ENCODE peak calls at places on chromosome 19, in eight cellular contexts. One of them, this sample, is unnamed.

GRCh38 chr19:46391296-46392251 is 21.8 kb downstream of the CCDC8 start:
- DNase-seq in A673: no peak
- DNase-seq in neural progenitor cell: no peak
- DNase-seq in prostate gland: no peak
- DNase-seq in GM06990: no peak
- DNase-seq in kidney epithelial cell: no peak
- DNase-seq in heart right ventricle: no peak
- DNase-seq in H7: no peak
- DNase-seq in this sample: no peak

GRCh38 chr19:6214881-6215541 is 64.8 kb downstream of the MLLT1 start:
- DNase-seq in prostate gland: no peak
- DNase-seq in H7: peak; percentile 53
- DNase-seq in heart right ventricle: no peak
- DNase-seq in kidney epithelial cell: no peak
- DNase-seq in A673: no peak
- DNase-seq in GM06990: no peak
- DNase-seq in neural progenitor cell: no peak
- DNase-seq in this sample: no peak

GRCh38 chr19:38294090-38294489 is 10.0 kb upstream of the C19orf33 start:
- DNase-seq in neural progenitor cell: no peak
- DNase-seq in A673: no peak
- DNase-seq in H7: no peak
- DNase-seq in kidney epithelial cell: no peak
- DNase-seq in prostate gland: no peak
- DNase-seq in GM06990: no peak
- DNase-seq in heart right ventricle: no peak
- DNase-seq in this sample: no peak

GRCh38 chr19:39951686-39952085 is 17.3 kb upstream of the FCGBP start:
- DNase-seq in heart right ventricle: no peak
- DNase-seq in GM06990: no peak
- DNase-seq in prostate gland: no peak
- DNase-seq in A673: no peak
- DNase-seq in H7: no peak
- DNase-seq in neural progenitor cell: no peak
- DNase-seq in kidney epithelial cell: no peak
- DNase-seq in this sample: no peak

GRCh38 chr19:49212302-49212701 is 54.7 kb downstream of the TRPM4 start:
- DNase-seq in prostate gland: no peak
- DNase-seq in GM06990: no peak
- DNase-seq in A673: peak; percentile 97
- DNase-seq in neural progenitor cell: no peak
- DNase-seq in heart right ventricle: no peak
- DNase-seq in kidney epithelial cell: no peak
- DNase-seq in H7: no peak
- DNase-seq in this sample: no peak

GRCh38 chr19:3700242-3701032 is at the start of gene PIP5K1C:
- DNase-seq in heart right ventricle: peak; percentile 89
- DNase-seq in prostate gland: peak; percentile 84
- DNase-seq in kidney epithelial cell: no peak
- DNase-seq in GM06990: peak; percentile 90
- DNase-seq in H7: peak; percentile 99
- DNase-seq in neural progenitor cell: peak; percentile 97
- DNase-seq in A673: peak; percentile 90
- DNase-seq in this sample: peak; percentile 91

GRCh38 chr19:51514866-51515481 is 13.4 kb upstream of the SIGLEC12 start:
- DNase-seq in GM06990: no peak
- DNase-seq in prostate gland: no peak
- DNase-seq in neural progenitor cell: peak; percentile 56
- DNase-seq in kidney epithelial cell: no peak
- DNase-seq in heart right ventricle: no peak
- DNase-seq in H7: peak; percentile 67
- DNase-seq in A673: peak; percentile 56
- DNase-seq in this sample: no peak

GRCh38 chr19:13051581-13052165 is 51.0 kb downstream of the LYL1 start:
- DNase-seq in neural progenitor cell: peak; percentile 99
- DNase-seq in A673: peak; percentile 75
- DNase-seq in H7: peak; percentile 96
- DNase-seq in prostate gland: peak; percentile 75
- DNase-seq in GM06990: no peak
- DNase-seq in heart right ventricle: no peak
- DNase-seq in kidney epithelial cell: no peak
- DNase-seq in this sample: peak; percentile 83

GRCh38 chr19:50042363-50043024 is 16.7 kb downstream of the ZNF473 start:
- DNase-seq in kidney epithelial cell: no peak
- DNase-seq in prostate gland: no peak
- DNase-seq in GM06990: no peak
- DNase-seq in H7: no peak
- DNase-seq in heart right ventricle: no peak
- DNase-seq in A673: no peak
- DNase-seq in neural progenitor cell: no peak
- DNase-seq in this sample: no peak

GRCh38 chr19:16463991-16464575 is 7.7 kb downstream of the EPS15L1 start:
- DNase-seq in heart right ventricle: no peak
- DNase-seq in A673: no peak
- DNase-seq in H7: peak; percentile 40
- DNase-seq in GM06990: no peak
- DNase-seq in kidney epithelial cell: no peak
- DNase-seq in prostate gland: no peak
- DNase-seq in neural progenitor cell: no peak
- DNase-seq in this sample: no peak

GRCh38 chr19:12733369-12733896 is 1.1 kb downstream of the TRIR start:
- DNase-seq in kidney epithelial cell: no peak
- DNase-seq in heart right ventricle: no peak
- DNase-seq in GM06990: no peak
- DNase-seq in H7: peak; percentile 76
- DNase-seq in neural progenitor cell: peak; percentile 52
- DNase-seq in A673: peak; percentile 73
- DNase-seq in prostate gland: no peak
- DNase-seq in this sample: no peak

GRCh38 chr19:19040417-19040816 is 7.0 kb downstream of the ARMC6 start:
- DNase-seq in kidney epithelial cell: no peak
- DNase-seq in neural progenitor cell: no peak
- DNase-seq in prostate gland: peak; percentile 75
- DNase-seq in H7: no peak
- DNase-seq in A673: no peak
- DNase-seq in GM06990: no peak
- DNase-seq in heart right ventricle: peak; percentile 29
- DNase-seq in this sample: peak; percentile 87

GRCh38 chr19:48741222-48741999 is 1.0 kb upstream of the RASIP1 start:
- DNase-seq in heart right ventricle: peak; percentile 61
- DNase-seq in kidney epithelial cell: no peak
- DNase-seq in GM06990: peak; percentile 37
- DNase-seq in neural progenitor cell: peak; percentile 71
- DNase-seq in A673: peak; percentile 43
- DNase-seq in H7: peak; percentile 97
- DNase-seq in prostate gland: no peak
- DNase-seq in this sample: no peak

GRCh38 chr19:574658-575526 is 2.5 kb downstream of the BSG start:
- DNase-seq in GM06990: peak; percentile 68
- DNase-seq in A673: no peak
- DNase-seq in heart right ventricle: peak; percentile 66
- DNase-seq in neural progenitor cell: peak; percentile 77
- DNase-seq in H7: no peak
- DNase-seq in prostate gland: no peak
- DNase-seq in kidney epithelial cell: no peak
- DNase-seq in this sample: no peak

GRCh38 chr19:37304190-37304883 is 66.6 kb upstream of the ZNF527 start:
- DNase-seq in neural progenitor cell: peak; percentile 64
- DNase-seq in H7: peak; percentile 22
- DNase-seq in A673: no peak
- DNase-seq in prostate gland: no peak
- DNase-seq in GM06990: no peak
- DNase-seq in kidney epithelial cell: no peak
- DNase-seq in heart right ventricle: peak; percentile 56
- DNase-seq in this sample: no peak

GRCh38 chr19:47697863-47698609 is 15.2 kb upstream of the EHD2 start:
- DNase-seq in prostate gland: peak; percentile 73
- DNase-seq in GM06990: peak; percentile 63
- DNase-seq in A673: peak; percentile 89
- DNase-seq in kidney epithelial cell: peak; percentile 23
- DNase-seq in H7: peak; percentile 96
- DNase-seq in heart right ventricle: peak; percentile 73
- DNase-seq in neural progenitor cell: peak; percentile 94
- DNase-seq in this sample: peak; percentile 77

GRCh38 chr19:33390908-33391630 is 17.6 kb downstream of the CEBPG start:
- DNase-seq in neural progenitor cell: no peak
- DNase-seq in A673: no peak
- DNase-seq in heart right ventricle: no peak
- DNase-seq in GM06990: no peak
- DNase-seq in prostate gland: no peak
- DNase-seq in H7: peak; percentile 66
- DNase-seq in kidney epithelial cell: no peak
- DNase-seq in this sample: no peak

GRCh38 chr19:8512115-8512967 is 1.6 kb downstream of the ZNF414 start:
- DNase-seq in heart right ventricle: no peak
- DNase-seq in prostate gland: no peak
- DNase-seq in neural progenitor cell: peak; percentile 33
- DNase-seq in kidney epithelial cell: no peak
- DNase-seq in H7: peak; percentile 94
- DNase-seq in A673: peak; percentile 49
- DNase-seq in GM06990: no peak
- DNase-seq in this sample: no peak

GRCh38 chr19:5131031-5131865 is 162.3 kb downstream of the KDM4B start:
- DNase-seq in GM06990: peak; percentile 84
- DNase-seq in kidney epithelial cell: no peak
- DNase-seq in H7: peak; percentile 92
- DNase-seq in heart right ventricle: no peak
- DNase-seq in neural progenitor cell: no peak
- DNase-seq in prostate gland: no peak
- DNase-seq in A673: no peak
- DNase-seq in this sample: no peak

GRCh38 chr19:55197531-55197930 is 11.8 kb downstream of the PTPRH start:
- DNase-seq in heart right ventricle: no peak
- DNase-seq in GM06990: no peak
- DNase-seq in A673: peak; percentile 59
- DNase-seq in H7: peak; percentile 53
- DNase-seq in prostate gland: no peak
- DNase-seq in kidney epithelial cell: no peak
- DNase-seq in neural progenitor cell: peak; percentile 39
- DNase-seq in this sample: no peak

GRCh38 chr19:18656337-18657086 is 19.7 kb downstream of the KLHL26 start:
- DNase-seq in A673: no peak
- DNase-seq in neural progenitor cell: no peak
- DNase-seq in kidney epithelial cell: no peak
- DNase-seq in prostate gland: no peak
- DNase-seq in heart right ventricle: no peak
- DNase-seq in GM06990: no peak
- DNase-seq in H7: peak; percentile 58
- DNase-seq in this sample: no peak

GRCh38 chr19:55384576-55385235 is 614 bp upstream of the TMEM238 start:
- DNase-seq in neural progenitor cell: no peak
- DNase-seq in prostate gland: no peak
- DNase-seq in A673: no peak
- DNase-seq in heart right ventricle: no peak
- DNase-seq in GM06990: peak; percentile 71
- DNase-seq in H7: peak; percentile 58
- DNase-seq in kidney epithelial cell: no peak
- DNase-seq in this sample: peak; percentile 46

DNA sequence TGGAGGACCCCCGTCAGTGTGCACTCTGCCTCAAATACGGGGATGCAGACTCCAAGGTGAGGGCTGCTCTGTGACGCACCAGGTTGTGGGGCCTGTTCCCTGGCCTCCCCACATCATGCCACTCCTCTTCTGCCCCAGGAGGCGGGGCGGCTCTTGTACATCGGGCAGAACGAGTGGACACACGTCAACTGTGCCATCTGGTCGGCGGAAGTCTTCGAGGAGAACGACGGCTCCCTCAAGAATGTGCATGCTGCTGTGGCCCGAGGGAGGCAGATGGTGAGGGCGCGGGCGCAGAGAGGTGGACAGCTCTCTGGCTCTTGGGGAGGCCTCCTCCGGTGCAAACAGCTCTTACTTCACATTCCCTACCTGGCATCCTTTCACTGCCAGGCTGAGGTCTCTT is 11.2 kb downstream of the KMT2B start:
- DNase-seq in heart right ventricle: no peak
- DNase-seq in neural progenitor cell: no peak
- DNase-seq in kidney epithelial cell: no peak
- DNase-seq in H7: no peak
- DNase-seq in GM06990: no peak
- DNase-seq in A673: no peak
- DNase-seq in prostate gland: no peak
- DNase-seq in this sample: no peak
- H3K4me3 ChIP-seq in heart right ventricle: no peak overlapping the region
- H3K4me3 ChIP-seq in neural progenitor cell: no peak overlapping the region
- H3K4me3 ChIP-seq in kidney epithelial cell: no peak overlapping the region
- H3K4me3 ChIP-seq in H7: no peak overlapping the region
- H3K4me3 ChIP-seq in GM06990: no peak overlapping the region
- H3K4me3 ChIP-seq in A673: no peak overlapping the region
- H3K4me3 ChIP-seq in prostate gland: no peak overlapping the region
- H3K4me3 ChIP-seq in this sample: no peak overlapping the region

GRCh38 chr19:43774103-43774939 is 6.5 kb downstream of the KCNN4 start:
- DNase-seq in H7: peak; percentile 96
- DNase-seq in A673: no peak
- DNase-seq in GM06990: no peak
- DNase-seq in neural progenitor cell: peak; percentile 85
- DNase-seq in heart right ventricle: peak; percentile 59
- DNase-seq in prostate gland: no peak
- DNase-seq in kidney epithelial cell: no peak
- DNase-seq in this sample: peak; percentile 74
- H3K36me3 ChIP-seq in H7: no peaks in the 10 kb centered on the region
- H3K36me3 ChIP-seq in A673: no peaks in the 10 kb centered on the region
- H3K36me3 ChIP-seq in GM06990: peaks cover 28% of the 10 kb centered on the region
- H3K36me3 ChIP-seq in neural progenitor cell: no peaks in the 10 kb centered on the region
- H3K36me3 ChIP-seq in heart right ventricle: no peaks in the 10 kb centered on the region
- H3K36me3 ChIP-seq in prostate gland: no peaks in the 10 kb centered on the region
- H3K36me3 ChIP-seq in kidney epithelial cell: no peaks in the 10 kb centered on the region
- H3K36me3 ChIP-seq in this sample: no peaks in the 10 kb centered on the region

DNA sequence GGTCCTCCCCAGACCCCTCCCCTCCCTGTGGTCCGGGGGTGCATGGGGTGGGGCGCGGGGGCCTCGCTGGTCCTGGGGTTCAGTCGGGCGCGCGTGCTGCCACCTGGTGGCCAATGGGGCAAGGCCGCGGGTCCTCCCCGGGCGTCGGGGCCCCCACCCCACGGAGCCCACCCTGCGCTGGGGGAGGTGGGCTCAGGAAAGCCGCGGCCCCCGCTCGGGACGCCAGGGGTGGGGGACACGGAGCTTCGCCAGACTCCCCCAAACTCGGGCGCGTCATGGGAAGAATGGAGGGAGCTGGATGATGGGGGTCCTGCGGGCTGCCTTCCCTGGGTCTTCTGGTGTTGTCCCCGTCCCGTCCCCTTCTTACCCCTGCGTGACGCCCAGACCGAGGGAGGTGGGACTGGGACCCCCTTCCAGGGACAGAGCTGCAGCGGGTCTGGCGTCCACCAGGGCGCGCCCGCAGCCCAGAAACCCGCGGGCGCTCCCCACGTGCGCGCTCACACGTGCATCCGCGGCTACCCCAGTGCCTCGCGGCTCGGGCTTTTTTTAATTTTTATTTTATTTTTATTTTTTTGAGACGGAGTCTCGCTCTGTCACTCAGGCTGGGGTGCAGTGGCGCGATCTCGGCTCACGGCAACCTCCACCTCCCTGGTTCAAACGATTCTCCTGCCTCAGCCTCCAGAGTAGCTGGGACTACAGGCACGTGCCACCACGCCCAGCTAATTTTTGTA is 19.8 kb upstream of the TCF3 start:
- DNase-seq in heart right ventricle: no peak
- DNase-seq in neural progenitor cell: peak; percentile 73
- DNase-seq in H7: peak; percentile 93
- DNase-seq in prostate gland: no peak
- DNase-seq in kidney epithelial cell: no peak
- DNase-seq in GM06990: peak; percentile 72
- DNase-seq in A673: peak; percentile 70
- DNase-seq in this sample: no peak
- H3K4me3 ChIP-seq in heart right ventricle: no peak overlapping the region
- H3K4me3 ChIP-seq in neural progenitor cell: peak overlapping the region; percentile 36
- H3K4me3 ChIP-seq in H7: peak overlapping the region; percentile 35
- H3K4me3 ChIP-seq in prostate gland: no peak overlapping the region
- H3K4me3 ChIP-seq in kidney epithelial cell: no peak overlapping the region
- H3K4me3 ChIP-seq in GM06990: peak overlapping the region; percentile 56
- H3K4me3 ChIP-seq in A673: peak overlapping the region; percentile 43
- H3K4me3 ChIP-seq in this sample: no peak overlapping the region

GRCh38 chr19:10433131-10433536 is 12.8 kb downstream of the PDE4A start:
- DNase-seq in GM06990: no peak
- DNase-seq in heart right ventricle: no peak
- DNase-seq in prostate gland: no peak
- DNase-seq in H7: no peak
- DNase-seq in kidney epithelial cell: no peak
- DNase-seq in neural progenitor cell: no peak
- DNase-seq in A673: no peak
- DNase-seq in this sample: no peak
- H3K36me3 ChIP-seq in GM06990: no peaks in the 10 kb centered on the region
- H3K36me3 ChIP-seq in heart right ventricle: no peaks in the 10 kb centered on the region
- H3K36me3 ChIP-seq in prostate gland: no peaks in the 10 kb centered on the region
- H3K36me3 ChIP-seq in H7: no peaks in the 10 kb centered on the region
- H3K36me3 ChIP-seq in kidney epithelial cell: no peaks in the 10 kb centered on the region
- H3K36me3 ChIP-seq in neural progenitor cell: no peaks in the 10 kb centered on the region
- H3K36me3 ChIP-seq in A673: no peaks in the 10 kb centered on the region
- H3K36me3 ChIP-seq in this sample: no peaks in the 10 kb centered on the region